ENCODE peak calls at places on chromosomes 5 and 9, in six cellular contexts. P, S, G, F, R and Z are unnamed samples.

GRCh38 chr5:17230808-17231525 is 13.5 kb downstream of the BASP1 start:
- DNase-seq in P (no peak), R (no peak), S (no peak), G (no peak), F (no peak), Z (no peak)

GRCh38 chr5:142426129-142426641 is 101.4 kb upstream of the SPRY4 start:
- DNase-seq in R (no peak), P (no peak), S (no peak), F (peak), G (peak), Z (no peak)

GRCh38 chr5:92980491-92980890 is 600.5 kb downstream of the NR2F1-AS1 start:
- DNase-seq in R (no peak), G (no peak), S (no peak), P (no peak), F (no peak), Z (no peak)

GRCh38 chr9:86410281-86410680 is 56.1 kb upstream of the TUT7 start:
- DNase-seq in R (no peak), P (no peak), F (no peak), S (no peak), G (no peak), Z (no peak)

GRCh38 chr9:215631-216155 is 1.0 kb downstream of the DOCK8 start:
- DNase-seq in G (no peak), S (no peak), F (no peak), R (no peak), P (no peak), Z (no peak)

GRCh38 chr5:172545291-172545761 is 91.0 kb upstream of the SH3PXD2B start:
- DNase-seq in P (no peak), G (peak), S (no peak), R (no peak), F (peak), Z (no peak)

GRCh38 chr9:24051587-24051986 is 225.5 kb upstream of the ELAVL2 start:
- DNase-seq in S (no peak), G (no peak), R (no peak), F (no peak), P (no peak), Z (no peak)

GRCh38 chr5:90020575-90021535 is 388.7 kb downstream of the CETN3 start:
- DNase-seq in G (no peak), F (no peak), R (peak), P (peak), S (peak), Z (no peak)

GRCh38 chr5:23139338-23140171 is 286.4 kb upstream of the CDH12 start:
- DNase-seq in R (peak), G (no peak), F (no peak), S (peak), P (peak), Z (no peak)

GRCh38 chr9:81993656-81994055 is 5.1 kb downstream of the SPATA31D1 start:
- DNase-seq in S (no peak), R (no peak), P (no peak), F (no peak), G (no peak), Z (no peak)

GRCh38 chr5:98227489-98227888 is 546.0 kb upstream of the RGMB start:
- DNase-seq in G (no peak), P (no peak), R (no peak), S (no peak), F (no peak), Z (no peak)

GRCh38 chr5:175378444-175379028 is 65.4 kb downstream of the DRD1 start:
- DNase-seq in P (peak), R (no peak), S (no peak), F (no peak), G (no peak), Z (no peak)

GRCh38 chr5:136404616-136405015 is 39.3 kb upstream of the TRPC7 start:
- DNase-seq in R (no peak), S (no peak), G (no peak), F (no peak), P (no peak), Z (no peak)

GRCh38 chr5:102483736-102484135 is 15.1 kb downstream of the SLCO6A1 start:
- DNase-seq in G (no peak), F (no peak), S (peak), R (no peak), P (no peak), Z (no peak)

GRCh38 chr9:133505901-133506652 is 18.7 kb downstream of the MYMK start:
- DNase-seq in R (peak), G (peak), S (no peak), F (no peak), P (no peak), Z (no peak)

GRCh38 chr5:15499528-15500325 is at the start of gene FBXL7:
- DNase-seq in F (peak), S (peak), P (peak), R (peak), G (peak), Z (peak)

GRCh38 chr9:119441338-119441737 is 72.1 kb upstream of the BRINP1 start:
- DNase-seq in G (no peak), P (no peak), F (no peak), S (no peak), R (no peak), Z (no peak)

GRCh38 chr9:93657331-93658111 is 81.1 kb downstream of the PHF2 start:
- DNase-seq in P (no peak), R (no peak), F (peak), G (no peak), S (no peak), Z (no peak)

GRCh38 chr9:73426226-73426625 is 274.6 kb downstream of the ANXA1 start:
- DNase-seq in R (no peak), F (no peak), S (no peak), P (no peak), G (no peak), Z (no peak)

GRCh38 chr5:169303119-169303515 is 2.2 kb upstream of the SLIT3 start:
- DNase-seq in S (no peak), R (no peak), F (no peak), P (no peak), G (no peak), Z (no peak)

GRCh38 chr9:89002987-89003386 is 11.7 kb downstream of the S1PR3 start:
- DNase-seq in S (no peak), R (no peak), P (no peak), F (peak), G (no peak), Z (peak)

GRCh38 chr9:17613723-17614122 is 34.9 kb downstream of the SH3GL2 start:
- DNase-seq in S (no peak), P (peak), G (no peak), R (peak), F (no peak), Z (no peak)

GRCh38 chr5:161023591-161023990 is 171.6 kb upstream of the ATP10B start:
- DNase-seq in S (no peak), F (no peak), G (no peak), R (no peak), P (no peak), Z (no peak)

GRCh38 chr5:65327582-65327981 is 154.1 kb downstream of the ADAMTS6 start:
- DNase-seq in P (no peak), R (peak), S (no peak), G (no peak), F (no peak), Z (no peak)

DNA sequence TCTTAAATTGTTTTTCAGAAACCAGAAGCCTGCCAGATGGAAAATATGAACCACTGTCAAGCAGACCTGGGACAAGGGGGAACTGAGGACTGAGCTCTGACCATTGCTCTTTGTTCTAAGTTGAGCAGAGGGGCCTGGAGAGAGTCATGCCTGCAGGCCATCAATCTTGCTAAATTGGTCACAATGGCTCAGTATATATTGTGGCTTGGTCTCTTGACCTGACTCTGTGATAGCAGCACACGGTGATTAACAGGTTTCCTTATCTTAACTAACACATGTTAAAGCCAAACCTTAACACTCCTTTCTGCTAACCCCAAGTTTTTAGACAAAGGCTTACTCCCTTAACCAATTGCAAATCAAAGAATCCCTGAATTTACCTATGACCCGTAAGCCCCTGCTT is 1281.2 kb upstream of the NUDT12 start:
- DNase-seq in P (no peak), S (no peak), G (no peak), R (no peak), F (no peak), Z (no peak)
- TF ChIP-seq CTCF in P (no peak), S (no peak), G (no peak), R (no peak), F (no peak), Z (no peak)

GRCh38 chr9:95573463-95573862 is 56.7 kb upstream of the PTCH1 start:
- DNase-seq in G (no peak), S (no peak), P (no peak), F (peak), R (no peak), Z (no peak)

GRCh38 chr9:95572370-95573151 is 55.8 kb upstream of the PTCH1 start:
- DNase-seq in R (peak), F (no peak), P (no peak), G (no peak), S (no peak), Z (no peak)

GRCh38 chr9:95574176-95574575 is 57.4 kb upstream of the PTCH1 start:
- DNase-seq in F (no peak), G (no peak), P (no peak), R (no peak), S (no peak), Z (no peak)

GRCh38 chr9:95570646-95571045 is 53.9 kb upstream of the PTCH1 start:
- DNase-seq in R (peak), F (no peak), G (no peak), P (no peak), S (no peak), Z (no peak)

DNA sequence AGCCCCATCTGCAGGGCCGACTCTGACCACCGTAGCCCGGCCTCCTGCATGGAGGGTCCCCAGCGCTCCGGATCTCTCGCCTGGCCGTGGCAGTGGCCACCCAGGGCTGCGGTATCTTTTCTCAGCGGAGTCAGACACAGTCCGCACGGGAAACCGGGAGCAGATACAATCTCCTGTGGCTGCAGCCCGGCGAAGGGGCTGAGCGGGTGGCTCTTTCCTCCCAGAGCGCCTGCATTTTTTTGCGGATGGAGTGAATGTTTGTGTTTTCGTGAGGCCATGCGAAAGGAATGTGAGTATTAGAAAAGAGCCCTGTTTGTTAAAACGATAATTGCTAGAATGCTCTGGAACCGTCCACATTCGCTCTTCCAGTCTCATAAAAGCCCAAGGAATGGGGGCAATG is 53.4 kb upstream of the PTCH1 start:
- DNase-seq in F (peak), R (peak), G (no peak), P (no peak), S (no peak), Z (no peak)
- TF ChIP-seq CTCF in F (no peak), R (no peak), G (no peak), P (no peak), S (no peak), Z (no peak)

GRCh38 chr9:122546196-122546595 is 6.7 kb upstream of the OR1N2 start:
- DNase-seq in P (no peak), S (no peak), F (no peak), R (no peak), G (no peak), Z (no peak)
- TF ChIP-seq CTCF in P (no peak), S (no peak), F (no peak), R (no peak), G (no peak), Z (no peak)

DNA sequence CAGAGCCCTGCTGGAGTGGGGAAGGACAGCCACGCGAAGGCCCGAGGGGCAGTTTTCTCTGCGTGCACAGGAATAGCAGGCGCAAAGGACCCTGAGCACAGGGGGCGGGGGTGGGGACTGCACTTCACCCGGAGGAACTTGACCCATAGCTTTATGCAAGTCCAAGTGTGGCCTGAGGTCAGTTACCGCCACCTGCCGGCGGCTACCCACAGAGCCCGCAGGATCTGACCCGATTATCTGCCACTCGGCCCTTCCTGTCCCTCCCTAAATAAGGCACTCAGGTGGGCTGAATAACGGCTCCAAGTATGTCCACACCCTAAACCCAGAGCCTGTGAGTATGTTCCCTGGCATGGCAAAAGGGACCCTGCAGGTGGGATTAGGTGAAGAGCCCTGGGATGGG is 65.4 kb upstream of the FCN1 start:
- DNase-seq in S (peak), G (no peak), P (no peak), R (no peak), F (peak), Z (no peak)
- TF ChIP-seq CTCF in S (peak), G (peak), P (no peak), R (peak), F (no peak), Z (no peak)

DNA sequence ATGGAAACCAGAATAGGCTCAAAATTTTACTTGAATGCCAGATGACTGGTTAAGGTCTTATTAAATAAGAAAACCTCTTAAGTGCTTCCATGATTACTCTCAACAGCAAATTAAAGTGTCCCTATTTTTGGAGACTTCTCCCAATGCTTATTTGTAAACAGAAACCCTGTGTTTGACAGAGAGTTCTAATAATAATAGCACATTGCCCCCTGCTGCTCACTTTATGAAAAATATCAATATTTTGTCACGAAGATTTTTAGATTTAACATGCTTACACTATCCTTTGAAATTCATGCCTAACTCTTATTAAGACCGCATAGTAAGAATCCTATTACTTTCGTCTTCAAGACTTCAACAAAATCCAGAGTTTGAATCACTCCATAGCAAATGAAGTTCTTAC is 75.4 kb upstream of the PRRC1 start:
- DNase-seq in G (no peak), F (no peak), S (peak), P (peak), R (peak), Z (no peak)
- TF ChIP-seq CTCF in G (no peak), F (no peak), S (peak), P (no peak), R (no peak), Z (peak)

DNA sequence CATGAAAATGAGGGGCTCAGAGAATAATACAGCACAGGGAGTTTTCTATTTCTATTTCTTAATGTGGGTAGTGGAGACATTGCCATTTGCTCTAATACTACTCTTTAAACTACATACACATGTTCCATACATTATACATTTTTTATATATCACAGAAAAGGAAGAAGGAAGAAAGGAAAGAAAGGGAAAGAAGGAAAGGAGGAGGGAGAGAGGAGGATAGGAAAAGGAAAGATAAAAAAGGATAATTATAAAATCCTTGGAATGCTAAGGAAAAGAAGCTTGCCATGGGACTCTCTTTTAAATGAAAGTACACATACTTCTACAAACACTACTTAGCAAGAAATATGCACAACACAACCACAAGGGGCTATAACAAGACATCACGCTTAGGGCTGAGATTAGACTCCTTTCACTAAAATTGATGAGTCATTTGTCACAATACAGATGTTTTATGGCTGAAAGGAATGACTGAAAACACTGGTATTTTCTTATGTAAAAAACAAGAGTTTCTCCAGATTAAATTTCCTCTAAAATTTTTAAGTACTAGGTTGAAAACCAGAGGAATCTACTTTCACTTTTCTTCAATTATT is 219.8 kb downstream of the ARL15 start:
- DNase-seq in P (peak), R (peak), F (no peak), G (no peak), S (no peak), Z (no peak)
- TF ChIP-seq CTCF in P (no peak), R (peak), F (no peak), G (no peak), S (no peak), Z (peak)

GRCh38 chr5:9513825-9514224 is 32.0 kb downstream of the SEMA5A start:
- DNase-seq in R (peak), F (no peak), P (no peak), G (no peak), S (no peak), Z (no peak)
- TF ChIP-seq CTCF in R (peak), F (no peak), P (no peak), G (peak), S (no peak), Z (peak)

DNA sequence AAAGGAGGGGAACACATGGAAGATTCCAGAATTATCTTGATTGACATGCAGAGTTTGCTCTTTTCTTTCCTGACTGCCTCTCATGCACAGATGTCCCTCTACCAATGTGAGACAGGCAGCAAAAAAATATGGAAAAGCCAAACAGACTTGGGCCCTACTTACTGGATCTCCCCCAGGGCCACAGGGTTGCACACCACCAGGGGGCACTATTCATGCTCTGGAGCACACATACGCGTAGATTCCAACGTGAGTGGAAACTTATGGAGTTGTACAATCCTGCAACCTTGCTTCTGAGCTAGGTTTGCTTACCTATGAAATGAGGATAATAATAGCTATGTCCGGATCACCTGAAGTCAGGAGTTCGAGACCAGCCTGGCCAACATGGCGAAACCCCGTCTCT is 319.5 kb downstream of the ARHGEF28 start:
- DNase-seq in S (no peak), P (no peak), G (no peak), R (no peak), F (no peak), Z (no peak)
- TF ChIP-seq CTCF in S (peak), P (peak), G (no peak), R (peak), F (no peak), Z (peak)